ENCODE peak calls at places on chromosomes 6 and 20, in six cellular contexts. C is cardiac fibroblast, O is hepatocyte, S is psoas muscle, E is tibial nerve, Y is HCT116. A is an unnamed sample.

GRCh38 chr20:45970646-45971424 is 1.2 kb downstream of the ZNF335 start:
- DNase-seq in O (peak), S (peak), Y (no peak), C (peak), E (no peak), A (peak)

GRCh38 chr6:53528107-53528506 is 16.8 kb downstream of the GCLC start:
- DNase-seq in E (no peak), Y (no peak), C (no peak), O (no peak), S (no peak), A (no peak)

GRCh38 chr20:6277661-6278060 is 154.8 kb upstream of the FERMT1 start:
- DNase-seq in Y (no peak), O (no peak), S (no peak), C (no peak), E (no peak), A (no peak)

GRCh38 chr6:33921745-33922144 is 117.9 kb upstream of the MLN start:
- DNase-seq in C (no peak), Y (no peak), O (no peak), S (no peak), E (no peak), A (no peak)

GRCh38 chr6:33502486-33502885 is 48.1 kb downstream of the ZBTB9 start:
- DNase-seq in Y (no peak), S (no peak), O (no peak), C (no peak), E (no peak), A (no peak)

GRCh38 chr20:4088766-4089165 is 73.4 kb upstream of the RNF24 start:
- DNase-seq in C (no peak), E (no peak), O (no peak), S (no peak), Y (no peak), A (no peak)

GRCh38 chr20:44692932-44693476 is 22.2 kb upstream of the CCN5 start:
- DNase-seq in E (peak), O (peak), Y (peak), C (peak), S (peak), A (peak)

GRCh38 chr6:43843669-43844171 is 73.7 kb downstream of the VEGFA start:
- DNase-seq in C (no peak), S (no peak), E (no peak), Y (no peak), O (no peak), A (no peak)

GRCh38 chr6:61787998-61788397 is 498.0 kb downstream of the KHDRBS2 start:
- DNase-seq in O (no peak), S (no peak), E (no peak), C (no peak), Y (no peak), A (no peak)

GRCh38 chr20:53736122-53736756 is 142.6 kb upstream of the ZNF217 start:
- DNase-seq in O (no peak), C (peak), S (no peak), E (no peak), Y (no peak), A (no peak)

GRCh38 chr20:25065625-25066338 is 7.8 kb upstream of the ACSS1 start:
- DNase-seq in Y (peak), S (peak), E (peak), C (peak), O (peak), A (peak)

GRCh38 chr6:133964052-133964451 is 11.0 kb downstream of the TBPL1 start:
- DNase-seq in Y (no peak), C (peak), O (no peak), S (no peak), E (no peak), A (peak)

GRCh38 chr6:120077489-120077888 is 727.9 kb upstream of the MAN1A1 start:
- DNase-seq in Y (peak), E (no peak), O (peak), S (no peak), C (peak), A (peak)

GRCh38 chr6:140475086-140475485 is 1100.6 kb upstream of the CITED2 start:
- DNase-seq in Y (no peak), S (no peak), O (no peak), C (peak), E (no peak), A (peak)

GRCh38 chr20:18024606-18025127 is 33.0 kb downstream of the OVOL2 start:
- DNase-seq in E (no peak), C (no peak), Y (no peak), S (no peak), O (no peak), A (no peak)

GRCh38 chr20:37297066-37297736 is 7.7 kb downstream of the MANBAL start:
- DNase-seq in S (no peak), E (no peak), O (no peak), Y (no peak), C (peak), A (peak)
- H3K4me3 ChIP-seq in S (no peak), E (no peak), O (no peak), Y (no peak), C (no peak), A (no peak)

DNA sequence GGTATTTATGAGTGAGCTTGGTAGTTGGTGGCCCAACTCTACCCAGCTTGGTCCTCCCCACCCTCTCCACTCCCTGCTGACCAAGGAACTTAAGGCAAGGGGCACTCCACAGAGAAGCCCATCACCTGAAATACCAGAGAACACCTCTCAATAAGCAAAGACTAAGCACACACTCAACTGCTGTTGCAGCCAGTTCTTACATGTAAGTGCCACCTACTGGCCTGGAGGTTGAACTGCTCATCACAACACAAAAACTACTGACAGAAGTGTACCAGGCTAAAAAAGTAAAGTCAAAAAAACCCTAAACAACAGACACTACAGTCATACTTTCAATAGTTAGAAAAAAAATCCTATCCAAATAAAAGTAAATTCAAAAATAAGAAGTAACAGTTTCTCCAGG is 146.2 kb downstream of the FAM83B start:
- DNase-seq in C (peak), O (no peak), S (no peak), Y (no peak), E (no peak), A (peak)
- TF ChIP-seq CTCF in C (peak), O (peak), S (no peak), Y (peak), E (no peak), A (peak)

GRCh38 chr6:83976037-83976755 is 57.4 kb upstream of the MRAP2 start:
- DNase-seq in O (no peak), E (no peak), C (no peak), Y (no peak), S (no peak), A (no peak)
- H3K4me3 ChIP-seq in O (no peak), E (no peak), C (no peak), Y (no peak), S (no peak), A (no peak)

GRCh38 chr6:162343196-162343901 is 384.2 kb downstream of the PRKN start:
- DNase-seq in E (no peak), C (no peak), Y (peak), O (no peak), S (no peak), A (peak)
- TF ChIP-seq CTCF in E (no peak), C (no peak), Y (peak), O (no peak), S (no peak), A (peak)

GRCh38 chr20:47710665-47711045 is 74.6 kb downstream of the SULF2 start:
- DNase-seq in C (no peak), O (no peak), Y (no peak), E (no peak), S (no peak), A (no peak)
- H3K4me3 ChIP-seq in C (no peak), O (no peak), Y (no peak), E (no peak), S (no peak), A (no peak)

DNA sequence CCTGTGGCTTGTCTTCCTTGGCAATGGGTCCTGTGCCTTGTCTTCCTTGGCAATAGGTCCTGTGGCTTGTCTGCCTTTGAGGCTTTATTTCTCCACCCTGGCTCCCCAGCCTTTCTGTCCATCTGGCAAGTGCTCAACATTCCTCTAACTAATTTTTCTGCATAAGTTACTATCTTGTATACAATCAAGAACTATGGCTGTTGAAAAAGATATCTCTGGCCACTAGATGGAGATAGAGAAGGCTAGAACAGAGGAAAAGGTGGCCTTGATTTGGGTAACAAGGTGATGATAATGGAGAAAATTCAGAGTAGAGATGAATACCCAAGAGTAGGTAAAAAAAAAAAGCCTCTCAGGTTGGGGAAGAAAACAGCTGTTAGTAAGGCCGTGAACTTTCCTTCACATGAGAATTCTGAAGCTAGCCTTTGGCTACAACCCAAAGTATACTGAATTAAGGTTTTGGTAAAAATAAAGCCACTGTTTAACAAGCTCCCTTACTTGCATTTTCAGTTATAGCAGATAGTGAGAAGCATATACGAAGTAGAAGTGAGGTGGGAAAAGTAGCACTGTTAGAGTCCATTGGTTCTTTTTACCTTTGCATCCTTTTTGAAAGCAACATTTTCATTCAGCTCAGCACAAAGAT is 505.0 kb downstream of the DOK5 start:
- DNase-seq in C (no peak), O (peak), S (no peak), E (no peak), Y (no peak), A (peak)
- TF ChIP-seq CTCF in C (no peak), O (peak), S (peak), E (no peak), Y (peak), A (peak)

GRCh38 chr6:75673885-75674284 is 72.2 kb downstream of the SENP6 start:
- DNase-seq in C (peak), O (no peak), E (no peak), S (no peak), Y (no peak), A (peak)
- H3K4me3 ChIP-seq in C (no peak), O (no peak), E (no peak), S (no peak), Y (no peak), A (no peak)

GRCh38 chr20:13423472-13424173 is 202.5 kb downstream of the ISM1 start:
- DNase-seq in E (no peak), Y (no peak), C (no peak), S (no peak), O (no peak), A (no peak)
- TF ChIP-seq CTCF in E (no peak), Y (no peak), C (no peak), S (no peak), O (no peak), A (no peak)

A was measured in fibroblast of mammary gland.